ENCODE peak calls at places on chromosome 20, in eight cellular contexts. One of them, this sample, is unnamed.

GRCh38 chr20:37880726-37881591 is 22.0 kb upstream of the VSTM2L start:
- DNase-seq in left ventricle myocardium inferior: peak
- DNase-seq in lower lobe of right lung: no peak
- DNase-seq in astrocyte of the spinal cord: no peak
- DNase-seq in cardiac fibroblast: peak
- DNase-seq in cardiac muscle cell: peak
- DNase-seq in PC-9: peak
- DNase-seq in fibroblast of the aortic adventitia: no peak
- DNase-seq in this sample: no peak

GRCh38 chr20:21179796-21180195 is 53.9 kb downstream of the KIZ start:
- DNase-seq in cardiac fibroblast: peak
- DNase-seq in lower lobe of right lung: no peak
- DNase-seq in PC-9: no peak
- DNase-seq in fibroblast of the aortic adventitia: peak
- DNase-seq in astrocyte of the spinal cord: no peak
- DNase-seq in cardiac muscle cell: no peak
- DNase-seq in left ventricle myocardium inferior: no peak
- DNase-seq in this sample: peak

GRCh38 chr20:58852559-58853271 is at the start of gene GNAS:
- DNase-seq in lower lobe of right lung: peak
- DNase-seq in cardiac fibroblast: peak
- DNase-seq in astrocyte of the spinal cord: peak
- DNase-seq in fibroblast of the aortic adventitia: peak
- DNase-seq in PC-9: peak
- DNase-seq in left ventricle myocardium inferior: peak
- DNase-seq in cardiac muscle cell: peak
- DNase-seq in this sample: peak

GRCh38 chr20:59456342-59457132 is 147.8 kb upstream of the PHACTR3 start:
- DNase-seq in PC-9: peak
- DNase-seq in cardiac fibroblast: no peak
- DNase-seq in astrocyte of the spinal cord: no peak
- DNase-seq in left ventricle myocardium inferior: no peak
- DNase-seq in lower lobe of right lung: no peak
- DNase-seq in cardiac muscle cell: no peak
- DNase-seq in fibroblast of the aortic adventitia: no peak
- DNase-seq in this sample: no peak

GRCh38 chr20:14445310-14445709 is 107.9 kb upstream of the FLRT3 start:
- DNase-seq in fibroblast of the aortic adventitia: peak
- DNase-seq in astrocyte of the spinal cord: peak
- DNase-seq in lower lobe of right lung: no peak
- DNase-seq in cardiac fibroblast: peak
- DNase-seq in PC-9: peak
- DNase-seq in cardiac muscle cell: no peak
- DNase-seq in left ventricle myocardium inferior: no peak
- DNase-seq in this sample: no peak

GRCh38 chr20:49951160-49951559 is 15.0 kb downstream of the RNF114 start:
- DNase-seq in PC-9: no peak
- DNase-seq in lower lobe of right lung: no peak
- DNase-seq in left ventricle myocardium inferior: no peak
- DNase-seq in cardiac muscle cell: no peak
- DNase-seq in astrocyte of the spinal cord: peak
- DNase-seq in cardiac fibroblast: peak
- DNase-seq in fibroblast of the aortic adventitia: peak
- DNase-seq in this sample: peak

GRCh38 chr20:58547527-58548475 is 32.6 kb upstream of the APCDD1L start:
- DNase-seq in astrocyte of the spinal cord: peak
- DNase-seq in lower lobe of right lung: no peak
- DNase-seq in left ventricle myocardium inferior: no peak
- DNase-seq in fibroblast of the aortic adventitia: peak
- DNase-seq in cardiac muscle cell: no peak
- DNase-seq in PC-9: peak
- DNase-seq in cardiac fibroblast: no peak
- DNase-seq in this sample: no peak

GRCh38 chr20:23167436-23167835 is 81.3 kb upstream of the CD93 start:
- DNase-seq in lower lobe of right lung: no peak
- DNase-seq in cardiac muscle cell: no peak
- DNase-seq in astrocyte of the spinal cord: peak
- DNase-seq in fibroblast of the aortic adventitia: peak
- DNase-seq in left ventricle myocardium inferior: no peak
- DNase-seq in PC-9: no peak
- DNase-seq in cardiac fibroblast: no peak
- DNase-seq in this sample: no peak

GRCh38 chr20:6501061-6501460 is 266.4 kb upstream of the BMP2 start:
- DNase-seq in lower lobe of right lung: no peak
- DNase-seq in cardiac fibroblast: peak
- DNase-seq in PC-9: no peak
- DNase-seq in left ventricle myocardium inferior: no peak
- DNase-seq in astrocyte of the spinal cord: peak
- DNase-seq in fibroblast of the aortic adventitia: peak
- DNase-seq in cardiac muscle cell: no peak
- DNase-seq in this sample: peak

GRCh38 chr20:5524886-5525285 is 208.1 kb upstream of the PROKR2 start:
- DNase-seq in fibroblast of the aortic adventitia: no peak
- DNase-seq in cardiac fibroblast: no peak
- DNase-seq in cardiac muscle cell: no peak
- DNase-seq in PC-9: no peak
- DNase-seq in left ventricle myocardium inferior: no peak
- DNase-seq in lower lobe of right lung: no peak
- DNase-seq in astrocyte of the spinal cord: no peak
- DNase-seq in this sample: peak

GRCh38 chr20:24493661-24494459 is 24.4 kb downstream of the SYNDIG1 start:
- DNase-seq in fibroblast of the aortic adventitia: no peak
- DNase-seq in cardiac fibroblast: no peak
- DNase-seq in astrocyte of the spinal cord: no peak
- DNase-seq in left ventricle myocardium inferior: no peak
- DNase-seq in cardiac muscle cell: no peak
- DNase-seq in PC-9: no peak
- DNase-seq in lower lobe of right lung: no peak
- DNase-seq in this sample: no peak

GRCh38 chr20:44572551-44573500 is 9.6 kb upstream of the PKIG start:
- DNase-seq in cardiac fibroblast: peak
- DNase-seq in lower lobe of right lung: no peak
- DNase-seq in cardiac muscle cell: peak
- DNase-seq in left ventricle myocardium inferior: peak
- DNase-seq in fibroblast of the aortic adventitia: peak
- DNase-seq in PC-9: peak
- DNase-seq in astrocyte of the spinal cord: peak
- DNase-seq in this sample: peak

GRCh38 chr20:52150440-52151258 is 40.9 kb downstream of the ZFP64 start:
- DNase-seq in fibroblast of the aortic adventitia: peak
- DNase-seq in lower lobe of right lung: no peak
- DNase-seq in left ventricle myocardium inferior: no peak
- DNase-seq in cardiac muscle cell: peak
- DNase-seq in astrocyte of the spinal cord: peak
- DNase-seq in cardiac fibroblast: peak
- DNase-seq in PC-9: no peak
- DNase-seq in this sample: peak

GRCh38 chr20:37363221-37364012 is 17.5 kb downstream of the SRC start:
- DNase-seq in cardiac fibroblast: no peak
- DNase-seq in lower lobe of right lung: peak
- DNase-seq in PC-9: no peak
- DNase-seq in left ventricle myocardium inferior: no peak
- DNase-seq in cardiac muscle cell: no peak
- DNase-seq in fibroblast of the aortic adventitia: no peak
- DNase-seq in astrocyte of the spinal cord: no peak
- DNase-seq in this sample: no peak

GRCh38 chr20:43584448-43585138 is 6.1 kb upstream of the IFT52 start:
- DNase-seq in cardiac fibroblast: peak
- DNase-seq in astrocyte of the spinal cord: peak
- DNase-seq in lower lobe of right lung: no peak
- DNase-seq in PC-9: peak
- DNase-seq in cardiac muscle cell: peak
- DNase-seq in left ventricle myocardium inferior: no peak
- DNase-seq in fibroblast of the aortic adventitia: peak
- DNase-seq in this sample: peak

GRCh38 chr20:36097751-36098151 is 56.8 kb upstream of the EPB41L1 start:
- DNase-seq in lower lobe of right lung: no peak
- DNase-seq in left ventricle myocardium inferior: no peak
- DNase-seq in cardiac muscle cell: no peak
- DNase-seq in cardiac fibroblast: no peak
- DNase-seq in astrocyte of the spinal cord: no peak
- DNase-seq in PC-9: no peak
- DNase-seq in fibroblast of the aortic adventitia: no peak
- DNase-seq in this sample: no peak

GRCh38 chr20:1861347-1861987 is 33.7 kb upstream of the SIRPA start:
- DNase-seq in fibroblast of the aortic adventitia: no peak
- DNase-seq in cardiac fibroblast: no peak
- DNase-seq in cardiac muscle cell: no peak
- DNase-seq in left ventricle myocardium inferior: no peak
- DNase-seq in PC-9: no peak
- DNase-seq in lower lobe of right lung: no peak
- DNase-seq in astrocyte of the spinal cord: peak
- DNase-seq in this sample: peak

GRCh38 chr20:24720957-24721356 is 228.1 kb upstream of the CST7 start:
- DNase-seq in fibroblast of the aortic adventitia: no peak
- DNase-seq in left ventricle myocardium inferior: no peak
- DNase-seq in astrocyte of the spinal cord: no peak
- DNase-seq in PC-9: no peak
- DNase-seq in cardiac fibroblast: no peak
- DNase-seq in lower lobe of right lung: no peak
- DNase-seq in cardiac muscle cell: no peak
- DNase-seq in this sample: no peak

GRCh38 chr20:33686008-33686983 is at the start of gene E2F1:
- DNase-seq in fibroblast of the aortic adventitia: peak
- DNase-seq in astrocyte of the spinal cord: peak
- DNase-seq in lower lobe of right lung: peak
- DNase-seq in cardiac muscle cell: peak
- DNase-seq in PC-9: peak
- DNase-seq in cardiac fibroblast: peak
- DNase-seq in left ventricle myocardium inferior: peak
- DNase-seq in this sample: peak
- TF ChIP-seq CTCF in fibroblast of the aortic adventitia: peak
- TF ChIP-seq CTCF in astrocyte of the spinal cord: peak
- TF ChIP-seq CTCF in lower lobe of right lung: peak
- TF ChIP-seq CTCF in cardiac muscle cell: peak
- TF ChIP-seq CTCF in PC-9: peak
- TF ChIP-seq CTCF in cardiac fibroblast: peak
- TF ChIP-seq CTCF in left ventricle myocardium inferior: peak
- TF ChIP-seq CTCF in this sample: peak

DNA sequence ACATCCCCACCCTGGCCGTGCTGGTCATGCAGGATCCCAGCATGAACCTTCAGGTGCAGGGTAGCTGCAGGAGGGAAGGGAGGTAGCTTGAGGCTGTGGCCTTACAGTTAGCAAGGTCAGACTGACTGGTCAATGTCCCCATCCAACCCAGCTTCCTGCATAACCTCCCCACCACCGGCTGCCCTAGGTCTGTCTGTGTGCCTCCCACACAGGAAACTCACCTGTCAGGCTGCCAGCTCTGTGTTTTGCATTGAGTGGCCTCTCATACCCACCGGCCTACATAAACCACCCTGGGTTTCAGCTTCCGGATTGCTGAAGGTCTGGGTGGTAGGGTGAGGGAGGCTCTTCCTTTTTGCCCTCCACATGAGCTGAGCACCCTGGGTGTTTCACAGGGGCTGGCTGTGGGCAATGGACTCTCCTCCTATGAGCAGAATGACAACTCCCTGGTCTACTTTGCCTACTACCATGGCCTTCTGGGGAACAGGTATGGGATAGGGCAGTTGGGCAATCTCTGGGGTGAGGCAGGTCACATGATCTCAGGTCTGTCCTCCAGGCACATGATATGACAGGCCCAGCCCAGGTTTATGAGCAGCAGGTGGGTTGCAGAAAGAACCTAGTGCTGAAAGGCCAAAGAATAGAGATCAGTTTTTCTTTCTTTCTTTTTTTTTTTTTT is 1.8 kb downstream of the CTSA start:
- DNase-seq in lower lobe of right lung: no peak
- DNase-seq in PC-9: no peak
- DNase-seq in left ventricle myocardium inferior: no peak
- DNase-seq in fibroblast of the aortic adventitia: no peak
- DNase-seq in cardiac muscle cell: no peak
- DNase-seq in cardiac fibroblast: no peak
- DNase-seq in astrocyte of the spinal cord: no peak
- DNase-seq in this sample: peak
- H3K4me3 ChIP-seq in lower lobe of right lung: peak
- H3K4me3 ChIP-seq in PC-9: no peak
- H3K4me3 ChIP-seq in left ventricle myocardium inferior: peak
- H3K4me3 ChIP-seq in fibroblast of the aortic adventitia: peak
- H3K4me3 ChIP-seq in cardiac muscle cell: no peak
- H3K4me3 ChIP-seq in cardiac fibroblast: no peak
- H3K4me3 ChIP-seq in astrocyte of the spinal cord: no peak
- H3K4me3 ChIP-seq in this sample: peak

DNA sequence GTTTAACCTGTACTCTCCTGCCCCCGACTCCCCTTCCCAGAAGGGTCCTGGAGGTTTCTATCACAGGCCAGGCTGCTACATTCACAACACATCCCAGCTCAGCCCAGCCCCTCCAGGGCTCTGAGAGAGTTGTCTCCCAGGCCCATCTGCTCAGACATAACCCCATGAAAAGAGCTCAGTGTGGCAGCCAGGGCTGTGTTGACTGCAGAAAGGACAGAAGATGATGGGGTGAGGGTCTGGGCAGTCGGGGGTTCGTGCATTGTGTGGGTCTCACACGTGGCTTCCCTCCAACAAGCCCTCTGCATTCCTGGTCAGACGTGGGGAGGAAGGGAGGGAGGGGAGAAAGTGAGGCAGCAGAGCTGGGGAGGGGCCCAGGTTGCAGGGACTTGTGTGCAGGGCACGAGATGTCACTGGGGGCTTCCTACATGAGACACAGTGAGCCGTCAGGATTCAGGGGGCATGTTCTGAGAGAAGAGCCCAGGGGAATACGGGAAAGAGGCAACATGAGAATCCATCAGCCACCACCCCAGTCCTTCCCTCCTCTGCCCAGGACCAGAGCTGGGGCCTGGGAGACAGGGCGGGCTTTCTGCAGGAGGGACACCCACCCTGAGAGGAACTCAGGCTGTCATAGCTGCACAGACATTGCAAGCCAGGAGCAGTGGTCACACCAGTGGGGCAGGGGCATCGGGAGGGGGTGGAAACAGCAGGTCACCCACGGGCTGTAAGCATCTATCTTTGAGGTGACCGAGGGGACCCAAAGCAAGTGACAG is 372.9 kb downstream of the PREX1 start:
- DNase-seq in fibroblast of the aortic adventitia: no peak
- DNase-seq in PC-9: no peak
- DNase-seq in cardiac muscle cell: no peak
- DNase-seq in astrocyte of the spinal cord: no peak
- DNase-seq in cardiac fibroblast: no peak
- DNase-seq in lower lobe of right lung: no peak
- DNase-seq in left ventricle myocardium inferior: no peak
- DNase-seq in this sample: no peak
- TF ChIP-seq CTCF in fibroblast of the aortic adventitia: no peak
- TF ChIP-seq CTCF in PC-9: no peak
- TF ChIP-seq CTCF in cardiac muscle cell: no peak
- TF ChIP-seq CTCF in astrocyte of the spinal cord: no peak
- TF ChIP-seq CTCF in cardiac fibroblast: no peak
- TF ChIP-seq CTCF in lower lobe of right lung: no peak
- TF ChIP-seq CTCF in left ventricle myocardium inferior: no peak
- TF ChIP-seq CTCF in this sample: no peak

DNA sequence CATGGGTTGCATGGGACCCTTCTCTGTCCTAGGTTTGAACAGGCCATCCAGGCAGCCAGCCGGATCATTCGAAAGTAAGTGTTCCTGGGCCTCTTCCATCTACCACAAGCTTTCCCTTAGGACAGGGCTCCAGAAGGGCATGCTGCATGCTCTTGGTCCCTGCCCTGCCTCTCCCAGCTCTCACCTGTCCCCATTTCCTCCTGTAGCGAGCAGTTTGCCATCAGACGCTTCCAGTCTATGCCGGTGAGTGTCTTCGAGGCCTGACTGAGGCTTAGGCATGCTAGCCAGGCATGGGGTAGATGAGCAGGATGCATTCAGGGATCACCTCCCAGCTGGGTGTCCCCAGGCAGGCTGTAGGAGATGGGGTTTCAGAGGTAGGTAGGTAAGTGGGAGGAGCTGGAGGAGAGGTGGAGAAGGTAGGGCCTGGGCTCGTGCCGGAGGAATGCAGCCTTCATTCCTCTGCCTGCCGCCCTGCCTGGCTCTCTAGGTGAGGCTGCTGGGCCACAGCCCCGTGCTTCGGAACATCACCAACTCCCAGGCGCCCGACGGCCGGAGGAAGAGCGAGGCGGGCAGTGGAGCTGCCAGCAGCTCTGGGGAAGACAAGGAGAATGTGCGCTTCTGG is 4.3 kb downstream of the CDC25B start:
- DNase-seq in left ventricle myocardium inferior: no peak
- DNase-seq in cardiac fibroblast: no peak
- DNase-seq in lower lobe of right lung: peak
- DNase-seq in astrocyte of the spinal cord: no peak
- DNase-seq in cardiac muscle cell: no peak
- DNase-seq in PC-9: no peak
- DNase-seq in fibroblast of the aortic adventitia: no peak
- DNase-seq in this sample: no peak
- H3K4me3 ChIP-seq in left ventricle myocardium inferior: no peak
- H3K4me3 ChIP-seq in cardiac fibroblast: no peak
- H3K4me3 ChIP-seq in lower lobe of right lung: peak
- H3K4me3 ChIP-seq in astrocyte of the spinal cord: no peak
- H3K4me3 ChIP-seq in cardiac muscle cell: no peak
- H3K4me3 ChIP-seq in PC-9: no peak
- H3K4me3 ChIP-seq in fibroblast of the aortic adventitia: peak
- H3K4me3 ChIP-seq in this sample: no peak

This sample was measured in choroid plexus epithelial cell.